ENCODE peak calls at places on chromosomes 1 and 21, in six cellular contexts. X is adrenal gland; Z is astrocyte of the hippocampus; C is NCI-H524 treated with DMSO at 0.1 percent for 48 hours; P is pons; U is stimulated activated CD8-positive, alpha-beta memory T cell treated with anti-CD3 and anti-CD28 coated beads, Interleukin-4, amount 100 ng/mL, for 4 hours. H is an unnamed sample.

GRCh38 chr1:23224721-23225648 is 7.7 kb upstream of the HTR1D start:
- DNase-seq in X (peak; percentile 10), U (no peak), P (no peak), Z (peak; percentile 16), C (no peak), H (peak; percentile 52)

GRCh38 chr1:14919289-14919688 is 234.3 kb upstream of the TMEM51 start:
- DNase-seq in U (no peak), Z (no peak), P (no peak), C (no peak), X (no peak), H (no peak)

GRCh38 chr1:16352842-16353535 is 709 bp upstream of the FBXO42 start:
- DNase-seq in X (no peak), U (no peak), Z (no peak), P (no peak), C (no peak), H (no peak)

GRCh38 chr1:77057994-77058585 is 161.1 kb downstream of the PIGK start:
- DNase-seq in X (no peak), P (no peak), U (no peak), Z (no peak), C (no peak), H (no peak)

GRCh38 chr1:218461351-218461750 is 116.2 kb downstream of the TGFB2 start:
- DNase-seq in C (no peak), Z (no peak), U (no peak), P (no peak), X (no peak), H (no peak)

GRCh38 chr1:94298861-94299260 is 61.5 kb upstream of the ARHGAP29 start:
- DNase-seq in X (no peak), C (no peak), U (no peak), Z (no peak), P (no peak), H (no peak)

GRCh38 chr21:27681038-27681437 is 714.1 kb upstream of the ADAMTS5 start:
- DNase-seq in P (no peak), U (no peak), X (no peak), Z (no peak), C (no peak), H (no peak)

GRCh38 chr1:203556047-203556851 is 62.3 kb downstream of the OPTC start:
- DNase-seq in Z (peak; percentile 81), U (no peak), C (no peak), P (peak; percentile 3), X (peak; percentile 28), H (peak; percentile 83)

GRCh38 chr1:244454412-244454811 is 2.7 kb upstream of the ADSS2 start:
- DNase-seq in X (no peak), Z (no peak), P (no peak), U (no peak), C (no peak), H (no peak)

GRCh38 chr1:69787151-69787550 is 219.4 kb downstream of the LRRC7 start:
- DNase-seq in Z (no peak), P (no peak), U (no peak), X (no peak), C (no peak), H (no peak)

GRCh38 chr1:112196008-112196588 is 199.9 kb upstream of the CTTNBP2NL start:
- DNase-seq in X (no peak), P (no peak), C (no peak), U (no peak), Z (no peak), H (no peak)